ENCODE peak calls at places on chromosome 14, in six cellular contexts. H, F, C, O, E and Q are unnamed samples.

GRCh38 chr14:51962678-51963077 is 26.7 kb upstream of the RTRAF start:
- DNase-seq in H (no peak), F (no peak), C (no peak), O (no peak), E (no peak), Q (no peak)

GRCh38 chr14:85528882-85529585 is 910 bp upstream of the FLRT2 start:
- DNase-seq in H (no peak), F (no peak), C (no peak), O (no peak), E (no peak), Q (no peak)

GRCh38 chr14:96824283-96824682 is 27.1 kb downstream of the VRK1 start:
- DNase-seq in H (no peak), F (no peak), C (no peak), O (no peak), E (no peak), Q (no peak)

GRCh38 chr14:54481695-54482094 is 7.1 kb downstream of the GMFB start:
- DNase-seq in H (no peak), F (no peak), C (no peak), O (no peak), E (no peak), Q (no peak)

GRCh38 chr14:44384093-44384492 is 123.0 kb downstream of the FSCB start:
- DNase-seq in H (no peak), F (no peak), C (no peak), O (no peak), E (no peak), Q (no peak)

GRCh38 chr14:101074124-101075024 is 170.9 kb upstream of the RTL1 start:
- DNase-seq in H (no peak), F (no peak), C (no peak), O (peak), E (no peak), Q (peak)

GRCh38 chr14:52051251-52051650 is 17.6 kb downstream of the NID2 start:
- DNase-seq in H (no peak), F (no peak), C (no peak), O (no peak), E (no peak), Q (no peak)

GRCh38 chr14:64601571-64601970 is 51.8 kb downstream of the PPP1R36 start:
- DNase-seq in H (no peak), F (no peak), C (no peak), O (no peak), E (no peak), Q (no peak)

GRCh38 chr14:33342299-33342974 is 403.8 kb downstream of the NPAS3 start:
- DNase-seq in H (no peak), F (no peak), C (no peak), O (no peak), E (no peak), Q (no peak)

GRCh38 chr14:104331871-104332605 is 193.7 kb downstream of the KIF26A start:
- DNase-seq in H (no peak), F (no peak), C (no peak), O (peak), E (no peak), Q (no peak)

GRCh38 chr14:51564460-51564859 is 87.2 kb upstream of the FRMD6 start:
- DNase-seq in H (no peak), F (no peak), C (no peak), O (no peak), E (no peak), Q (no peak)

GRCh38 chr14:64196668-64197411 is 97.3 kb downstream of the ESR2 start:
- DNase-seq in H (no peak), F (no peak), C (no peak), O (peak), E (no peak), Q (peak)

GRCh38 chr14:86279405-86279804 is 749.5 kb downstream of the FLRT2 start:
- DNase-seq in H (no peak), F (no peak), C (no peak), O (no peak), E (no peak), Q (no peak)

GRCh38 chr14:95056476-95056875 is 100.9 kb downstream of the DICER1 start:
- DNase-seq in H (no peak), F (no peak), C (peak), O (peak), E (no peak), Q (no peak)

GRCh38 chr14:92400579-92401444 is 77.8 kb downstream of the SLC24A4 start:
- DNase-seq in H (peak), F (no peak), C (no peak), O (no peak), E (no peak), Q (no peak)
- TF ChIP-seq POLR2A in H (no peak), F (no peak), C (no peak), O (no peak), E (no peak), Q (no peak)

GRCh38 chr14:34407951-34408350 is 54.1 kb downstream of the SPTSSA start:
- DNase-seq in H (no peak), F (no peak), C (no peak), O (no peak), E (no peak), Q (no peak)
- TF ChIP-seq POLR2AphosphoS5 in H (no peak), F (no peak), C (no peak), O (no peak), E (no peak), Q (no peak)

GRCh38 chr14:80942158-80942738 is 710 bp upstream of the CEP128 start:
- DNase-seq in H (no peak), F (no peak), C (no peak), O (no peak), E (no peak), Q (no peak)

GRCh38 chr14:80946187-80946586 is 4.6 kb upstream of the CEP128 start:
- DNase-seq in H (no peak), F (no peak), C (no peak), O (no peak), E (no peak), Q (no peak)

GRCh38 chr14:80944861-80945617 is 3.5 kb upstream of the CEP128 start:
- DNase-seq in H (no peak), F (no peak), C (no peak), O (no peak), E (no peak), Q (no peak)

GRCh38 chr14:80940146-80940545 is 1.4 kb downstream of the CEP128 start:
- DNase-seq in H (no peak), F (no peak), C (no peak), O (no peak), E (no peak), Q (no peak)

DNA sequence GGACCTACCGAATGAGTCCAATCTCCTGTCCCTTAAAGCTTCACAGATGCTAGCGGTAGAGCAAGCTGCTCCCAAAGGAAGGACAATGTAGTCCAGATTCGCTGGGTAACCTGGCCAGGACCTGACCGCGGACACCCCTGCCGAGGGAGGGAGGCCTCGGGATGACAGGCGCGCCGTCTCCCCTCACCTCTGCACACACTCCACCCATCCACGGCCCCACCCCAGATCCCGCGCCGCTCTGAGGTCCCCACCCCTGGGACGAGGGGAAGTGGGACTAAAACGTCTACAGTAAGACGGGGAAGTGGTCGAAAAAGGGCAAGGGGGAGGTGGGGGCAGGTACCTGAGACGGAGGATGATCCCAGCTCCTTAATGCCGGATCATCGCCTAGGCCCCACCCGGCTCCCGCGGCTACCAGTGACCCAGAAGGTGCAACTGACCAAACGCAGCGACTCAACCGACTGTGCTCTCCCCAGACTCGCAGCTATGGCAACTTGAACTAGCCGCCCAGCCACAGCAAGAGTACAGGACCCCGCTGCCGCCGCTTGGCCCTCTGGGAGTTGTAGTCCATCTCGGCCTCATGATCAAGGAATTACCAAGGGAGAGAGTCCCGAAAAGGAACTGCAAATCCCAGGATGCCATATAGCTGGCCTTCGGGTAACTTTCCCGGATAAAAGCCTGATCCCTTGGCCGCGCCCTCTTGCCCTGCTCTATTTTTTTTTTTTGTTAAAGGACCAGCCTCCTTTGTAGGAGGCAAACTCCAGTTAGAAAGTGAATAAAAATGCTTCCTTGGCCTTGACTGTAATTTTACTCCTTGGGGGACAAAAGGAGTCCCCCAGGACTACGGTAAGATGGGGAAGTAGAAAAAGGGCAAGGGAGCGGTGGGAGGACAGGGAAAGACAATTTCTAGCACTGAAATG is at the start of gene CEP128:
- DNase-seq in H (peak), F (peak), C (peak), O (peak), E (peak), Q (peak)
- TF ChIP-seq POLR2A in H (no peak), F (peak), C (no peak), O (no peak), E (no peak), Q (no peak)

GRCh38 chr14:34368971-34369665 is 92.9 kb downstream of the SPTSSA start:
- DNase-seq in H (no peak), F (no peak), C (no peak), O (no peak), E (no peak), Q (no peak)
- TF ChIP-seq POLR2AphosphoS5 in H (no peak), F (no peak), C (no peak), O (no peak), E (no peak), Q (no peak)

DNA sequence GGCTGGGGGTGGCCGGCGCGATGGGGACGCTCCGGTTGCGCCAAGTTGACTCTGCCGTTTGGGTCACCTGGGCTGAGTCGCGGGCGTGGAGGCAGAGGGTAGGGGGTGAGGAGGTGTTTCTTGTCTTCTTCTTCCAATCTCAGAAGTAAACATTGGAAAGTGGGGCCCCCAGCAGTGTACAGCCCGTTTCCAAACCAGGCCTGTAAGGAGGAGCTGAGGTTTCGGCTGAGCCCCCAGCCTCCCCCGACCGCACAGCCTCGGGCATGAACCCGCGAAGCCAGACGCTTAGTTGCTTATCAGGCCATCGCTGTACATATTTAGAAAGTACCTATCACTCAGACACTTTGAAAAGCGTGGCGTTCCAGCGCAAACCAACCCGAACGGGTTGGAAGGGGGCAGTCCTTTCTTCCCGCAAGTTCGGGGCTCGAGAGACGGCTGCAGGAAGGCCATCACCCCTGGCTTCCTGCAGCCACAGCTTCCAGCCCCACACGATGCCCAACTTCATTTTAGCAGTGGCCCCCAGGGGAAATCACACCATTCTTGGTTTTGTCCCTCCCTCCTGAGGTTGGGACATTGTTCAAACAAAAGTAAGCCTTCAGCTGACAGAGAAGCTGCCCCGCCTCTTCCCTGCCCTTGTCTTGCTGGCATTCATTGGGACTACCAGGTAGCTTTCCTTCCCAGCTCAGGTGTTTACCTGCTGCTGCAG is 164.1 kb downstream of the ZFP36L1 start:
- DNase-seq in H (no peak), F (no peak), C (no peak), O (peak), E (peak), Q (no peak)
- TF ChIP-seq POLR2A in H (no peak), F (no peak), C (no peak), O (no peak), E (no peak), Q (no peak)